ENCODE peak calls at places on chromosomes 11 and 22, in six cellular contexts. G is kidney; T is fibroblast of the conjunctiva; J is H1; L is NCI-H1105; P is effector memory CD8-positive, alpha-beta T cell. E is an unnamed sample.
A peak's percentile ranks its signal among the peaks of the same experiment; 100 is the strongest.

GRCh38 chr11:103528046-103528445 is 418.8 kb downstream of the DYNC2H1 start:
- DNase-seq in G (no peak), T (no peak), J (no peak), L (no peak), P (no peak), E (no peak)

GRCh38 chr11:62538470-62539237 is 8.0 kb downstream of the AHNAK start:
- DNase-seq in G (no peak), T (no peak), J (no peak), L (no peak), P (no peak), E (peak; percentile 74)

GRCh38 chr11:101860694-101861371 is 54.0 kb upstream of the CEP126 start:
- DNase-seq in G (peak; percentile 54), T (peak; percentile 79), J (no peak), L (peak; percentile 33), P (peak; percentile 9), E (peak; percentile 59)

GRCh38 chr11:11000546-11001283 is 142.9 kb upstream of the ZBED5 start:
- DNase-seq in G (no peak), T (no peak), J (no peak), L (no peak), P (no peak), E (no peak)

GRCh38 chr11:127875076-127875475 is 712.3 kb downstream of the ETS1 start:
- DNase-seq in G (no peak), T (no peak), J (no peak), L (no peak), P (no peak), E (no peak)

GRCh38 chr11:84969103-84969502 is 658.0 kb downstream of the DLG2 start:
- DNase-seq in G (no peak), T (no peak), J (no peak), L (no peak), P (no peak), E (no peak)

GRCh38 chr22:37818397-37819099 is 4.6 kb upstream of the GALR3 start:
- DNase-seq in G (peak; percentile 84), T (no peak), J (peak; percentile 81), L (peak; percentile 38), P (peak; percentile 54), E (peak; percentile 30)

GRCh38 chr11:108496643-108497256 is 1.4 kb downstream of the POGLUT3 start:
- DNase-seq in G (no peak), T (no peak), J (no peak), L (no peak), P (no peak), E (peak; percentile 63)

GRCh38 chr11:47409440-47410403 is 1.3 kb downstream of the SLC39A13 start:
- DNase-seq in G (peak; percentile 78), T (no peak), J (no peak), L (no peak), P (no peak), E (peak; percentile 52)

GRCh38 chr11:128550967-128551522 is 36.3 kb downstream of the ETS1 start:
- DNase-seq in G (no peak), T (no peak), J (no peak), L (no peak), P (no peak), E (no peak)

GRCh38 chr11:122721964-122722266 is 66.4 kb downstream of the UBASH3B start:
- DNase-seq in G (no peak), T (peak; percentile 39), J (no peak), L (no peak), P (no peak), E (no peak)

GRCh38 chr22:35894937-35895708 is 133.5 kb downstream of the RBFOX2 start:
- DNase-seq in G (no peak), T (peak; percentile 87), J (no peak), L (no peak), P (no peak), E (no peak)

GRCh38 chr11:2534131-2534956 is 89.5 kb downstream of the KCNQ1 start:
- DNase-seq in G (peak; percentile 75), T (no peak), J (peak; percentile 56), L (no peak), P (no peak), E (no peak)

GRCh38 chr11:69880803-69881445 is 61.7 kb upstream of the FGF3 start:
- DNase-seq in G (peak; percentile 29), T (no peak), J (no peak), L (no peak), P (no peak), E (no peak)

GRCh38 chr22:28316014-28316413 is 363.6 kb downstream of the TTC28 start:
- DNase-seq in G (no peak), T (no peak), J (no peak), L (no peak), P (no peak), E (no peak)

GRCh38 chr11:113189909-113190667 is 124.3 kb upstream of the TTC12 start:
- DNase-seq in G (no peak), T (peak; percentile 93), J (no peak), L (no peak), P (no peak), E (no peak)

GRCh38 chr22:35727436-35727835 is 9.8 kb downstream of the APOL5 start:
- DNase-seq in G (no peak), T (no peak), J (no peak), L (no peak), P (no peak), E (no peak)

GRCh38 chr11:123272565-123272964 is 77.5 kb upstream of the CLMP start:
- DNase-seq in G (no peak), T (no peak), J (no peak), L (peak; percentile 10), P (no peak), E (no peak)

GRCh38 chr11:45828996-45829395 is 18.3 kb upstream of the CRY2 start:
- DNase-seq in G (no peak), T (no peak), J (no peak), L (no peak), P (no peak), E (no peak)

GRCh38 chr22:17552737-17553136 is 10.6 kb upstream of the SLC25A18 start:
- DNase-seq in G (no peak), T (no peak), J (no peak), L (no peak), P (no peak), E (no peak)

GRCh38 chr11:61042537-61042936 is 59.8 kb upstream of the CD5 start:
- DNase-seq in G (no peak), T (no peak), J (no peak), L (no peak), P (no peak), E (no peak)

GRCh38 chr11:34791725-34792124 is 124.5 kb downstream of the APIP start:
- DNase-seq in G (no peak), T (no peak), J (no peak), L (no peak), P (no peak), E (no peak)

GRCh38 chr11:24935059-24935458 is 438.2 kb downstream of the LUZP2 start:
- DNase-seq in G (no peak), T (peak; percentile 36), J (no peak), L (no peak), P (no peak), E (no peak)

GRCh38 chr11:68961245-68961644 is 19.5 kb downstream of the MRGPRD start:
- DNase-seq in G (peak; percentile 57), T (no peak), J (no peak), L (no peak), P (no peak), E (no peak)

GRCh38 chr22:47804281-47804680 is 1041.8 kb downstream of the TBC1D22A start:
- DNase-seq in G (no peak), T (no peak), J (no peak), L (no peak), P (no peak), E (no peak)

GRCh38 chr11:19511413-19512183 is 201.0 kb upstream of the NAV2 start:
- DNase-seq in G (peak; percentile 91), T (peak; percentile 20), J (no peak), L (peak; percentile 78), P (no peak), E (no peak)

GRCh38 chr11:120273432-120273831 is 33.5 kb downstream of the POU2F3 start:
- DNase-seq in G (no peak), T (no peak), J (no peak), L (no peak), P (no peak), E (no peak)

GRCh38 chr11:45844822-45845573 is 2.3 kb upstream of the CRY2 start:
- DNase-seq in G (no peak), T (no peak), J (no peak), L (no peak), P (no peak), E (no peak)

GRCh38 chr22:24593810-24594568 is 1.1 kb upstream of the LRRC75B start:
- DNase-seq in G (peak; percentile 75), T (no peak), J (peak; percentile 44), L (no peak), P (no peak), E (no peak)

GRCh38 chr22:50074056-50074455 is 11.2 kb downstream of the MLC1 start:
- DNase-seq in G (peak; percentile 39), T (no peak), J (peak; percentile 48), L (no peak), P (no peak), E (no peak)

GRCh38 chr22:37312549-37313183 is 30.4 kb downstream of the CYTH4 start:
- DNase-seq in G (no peak), T (no peak), J (no peak), L (no peak), P (no peak), E (no peak)

GRCh38 chr11:121553806-121554205 is 101.0 kb upstream of the SORL1-AS1 start:
- DNase-seq in G (no peak), T (no peak), J (no peak), L (no peak), P (no peak), E (no peak)

GRCh38 chr11:111335596-111335995 is 37.2 kb downstream of the POU2AF3 start:
- DNase-seq in G (no peak), T (no peak), J (no peak), L (no peak), P (no peak), E (no peak)

GRCh38 chr11:122637538-122637937 is 18.0 kb upstream of the UBASH3B start:
- DNase-seq in G (no peak), T (no peak), J (no peak), L (no peak), P (no peak), E (no peak)

GRCh38 chr11:62546937-62547625 is 475 bp upstream of the AHNAK start:
- DNase-seq in G (peak; percentile 84), T (no peak), J (peak; percentile 67), L (no peak), P (no peak), E (peak; percentile 73)

GRCh38 chr22:49925525-49926128 is 7.2 kb downstream of the CRELD2 start:
- DNase-seq in G (peak; percentile 77), T (no peak), J (no peak), L (no peak), P (peak; percentile 68), E (no peak)

GRCh38 chr11:24163146-24163545 is 333.7 kb upstream of the LUZP2 start:
- DNase-seq in G (no peak), T (no peak), J (no peak), L (no peak), P (no peak), E (no peak)

GRCh38 chr11:99773646-99774045 is 752.9 kb downstream of the CNTN5 start:
- DNase-seq in G (no peak), T (peak; percentile 2), J (no peak), L (no peak), P (no peak), E (no peak)

E was measured in NCI-H526.